ENCODE peak calls at places on chromosomes 12 and 14, in ten cellular contexts. One of them, this sample, is unnamed.

GRCh38 chr14:81371802-81372201 is 28.3 kb downstream of the STON2 start:
- DNase-seq in M059J: no peak
- DNase-seq in PC-3: no peak
- DNase-seq in EL: no peak
- DNase-seq in neural crest cell: no peak
- DNase-seq in CD8-positive, alpha-beta T cell: no peak
- DNase-seq in colonic mucosa: no peak
- DNase-seq in Right ventricle myocardium superior: no peak
- DNase-seq in hippocampal formation: no peak
- DNase-seq in AG04450: no peak
- DNase-seq in this sample: no peak

GRCh38 chr14:50804181-50804721 is 26.7 kb downstream of the NIN start:
- DNase-seq in M059J: peak; percentile 35
- DNase-seq in PC-3: no peak
- DNase-seq in EL: peak; percentile 65
- DNase-seq in neural crest cell: no peak
- DNase-seq in CD8-positive, alpha-beta T cell: no peak
- DNase-seq in colonic mucosa: no peak
- DNase-seq in Right ventricle myocardium superior: no peak
- DNase-seq in hippocampal formation: peak; percentile 19
- DNase-seq in AG04450: no peak
- DNase-seq in this sample: no peak

GRCh38 chr12:45273717-45274271 is 57.9 kb downstream of the ANO6 start:
- DNase-seq in M059J: peak; percentile 98
- DNase-seq in PC-3: peak; percentile 92
- DNase-seq in EL: peak; percentile 97
- DNase-seq in neural crest cell: no peak
- DNase-seq in CD8-positive, alpha-beta T cell: no peak
- DNase-seq in colonic mucosa: no peak
- DNase-seq in Right ventricle myocardium superior: no peak
- DNase-seq in hippocampal formation: no peak
- DNase-seq in AG04450: peak; percentile 81
- DNase-seq in this sample: peak; percentile 58

GRCh38 chr12:94710933-94711332 is 60.6 kb upstream of the TMCC3 start:
- DNase-seq in M059J: peak; percentile 31
- DNase-seq in PC-3: peak; percentile 33
- DNase-seq in EL: peak; percentile 32
- DNase-seq in neural crest cell: no peak
- DNase-seq in CD8-positive, alpha-beta T cell: no peak
- DNase-seq in colonic mucosa: peak; percentile 39
- DNase-seq in Right ventricle myocardium superior: no peak
- DNase-seq in hippocampal formation: no peak
- DNase-seq in AG04450: no peak
- DNase-seq in this sample: no peak

GRCh38 chr12:7833831-7834230 is 38.9 kb downstream of the SLC2A14 start:
- DNase-seq in M059J: peak; percentile 52
- DNase-seq in PC-3: no peak
- DNase-seq in EL: peak; percentile 29
- DNase-seq in neural crest cell: no peak
- DNase-seq in CD8-positive, alpha-beta T cell: no peak
- DNase-seq in colonic mucosa: no peak
- DNase-seq in Right ventricle myocardium superior: no peak
- DNase-seq in hippocampal formation: no peak
- DNase-seq in AG04450: no peak
- DNase-seq in this sample: no peak

GRCh38 chr14:86574026-86574777 is 1044.3 kb downstream of the FLRT2 start:
- DNase-seq in M059J: peak; percentile 1
- DNase-seq in PC-3: peak; percentile 40
- DNase-seq in EL: peak; percentile 76
- DNase-seq in neural crest cell: no peak
- DNase-seq in CD8-positive, alpha-beta T cell: no peak
- DNase-seq in colonic mucosa: no peak
- DNase-seq in Right ventricle myocardium superior: no peak
- DNase-seq in hippocampal formation: no peak
- DNase-seq in AG04450: peak; percentile 29
- DNase-seq in this sample: no peak

GRCh38 chr12:92927055-92927435 is 2.0 kb downstream of the EEA1 start:
- DNase-seq in M059J: peak; percentile 85
- DNase-seq in PC-3: peak; percentile 56
- DNase-seq in EL: peak; percentile 84
- DNase-seq in neural crest cell: no peak
- DNase-seq in CD8-positive, alpha-beta T cell: no peak
- DNase-seq in colonic mucosa: no peak
- DNase-seq in Right ventricle myocardium superior: no peak
- DNase-seq in hippocampal formation: peak; percentile 20
- DNase-seq in AG04450: no peak
- DNase-seq in this sample: peak; percentile 41

GRCh38 chr12:66296171-66296683 is 6.1 kb upstream of the HELB start:
- DNase-seq in M059J: peak; percentile 32
- DNase-seq in PC-3: no peak
- DNase-seq in EL: no peak
- DNase-seq in neural crest cell: no peak
- DNase-seq in CD8-positive, alpha-beta T cell: no peak
- DNase-seq in colonic mucosa: no peak
- DNase-seq in Right ventricle myocardium superior: no peak
- DNase-seq in hippocampal formation: no peak
- DNase-seq in AG04450: no peak
- DNase-seq in this sample: no peak

GRCh38 chr12:103881261-103881660 is 40.2 kb upstream of the NT5DC3 start:
- DNase-seq in M059J: no peak
- DNase-seq in PC-3: no peak
- DNase-seq in EL: no peak
- DNase-seq in neural crest cell: no peak
- DNase-seq in CD8-positive, alpha-beta T cell: no peak
- DNase-seq in colonic mucosa: no peak
- DNase-seq in Right ventricle myocardium superior: no peak
- DNase-seq in hippocampal formation: no peak
- DNase-seq in AG04450: no peak
- DNase-seq in this sample: no peak

GRCh38 chr14:89184952-89185351 is 232.1 kb downstream of the FOXN3 start:
- DNase-seq in M059J: no peak
- DNase-seq in PC-3: no peak
- DNase-seq in EL: no peak
- DNase-seq in neural crest cell: no peak
- DNase-seq in CD8-positive, alpha-beta T cell: no peak
- DNase-seq in colonic mucosa: no peak
- DNase-seq in Right ventricle myocardium superior: peak; percentile 51
- DNase-seq in hippocampal formation: peak; percentile 54
- DNase-seq in AG04450: no peak
- DNase-seq in this sample: no peak

GRCh38 chr12:22069851-22070250 is 23.8 kb downstream of the CMAS start:
- DNase-seq in M059J: no peak
- DNase-seq in PC-3: peak; percentile 44
- DNase-seq in EL: no peak
- DNase-seq in neural crest cell: no peak
- DNase-seq in CD8-positive, alpha-beta T cell: no peak
- DNase-seq in colonic mucosa: no peak
- DNase-seq in Right ventricle myocardium superior: no peak
- DNase-seq in hippocampal formation: no peak
- DNase-seq in AG04450: no peak
- DNase-seq in this sample: no peak

GRCh38 chr12:130627175-130627574 is 88.9 kb downstream of the RIMBP2 start:
- DNase-seq in M059J: no peak
- DNase-seq in PC-3: no peak
- DNase-seq in EL: no peak
- DNase-seq in neural crest cell: no peak
- DNase-seq in CD8-positive, alpha-beta T cell: no peak
- DNase-seq in colonic mucosa: no peak
- DNase-seq in Right ventricle myocardium superior: no peak
- DNase-seq in hippocampal formation: no peak
- DNase-seq in AG04450: no peak
- DNase-seq in this sample: no peak

GRCh38 chr12:39990122-39991101 is 115.5 kb downstream of the SLC2A13 start:
- DNase-seq in M059J: no peak
- DNase-seq in PC-3: peak; percentile 61
- DNase-seq in EL: peak; percentile 39
- DNase-seq in neural crest cell: peak; percentile 41
- DNase-seq in CD8-positive, alpha-beta T cell: peak; percentile 66
- DNase-seq in colonic mucosa: peak; percentile 68
- DNase-seq in Right ventricle myocardium superior: peak; percentile 58
- DNase-seq in hippocampal formation: no peak
- DNase-seq in AG04450: peak; percentile 2
- DNase-seq in this sample: peak; percentile 15

This sample was measured in heart left ventricle.